ENCODE peak calls at places on chromosome 10, in nine cellular contexts. K is suprapubic skin, E is endothelial cell of umbilical vein, U is esophagus squamous epithelium, B is sigmoid colon, H is breast epithelium, L is IMR-90, I is lower leg skin, D is thyroid gland. R is an unnamed sample.

GRCh38 chr10:108249940-108250339 is 1085.4 kb upstream of the SORCS1 start:
- DNase-seq in K (no peak), E (no peak), U (no peak), B (no peak), H (no peak), L (no peak), I (no peak), D (no peak), R (no peak)

GRCh38 chr10:83459124-83459523 is 680.2 kb upstream of the GHITM start:
- DNase-seq in K (no peak), E (no peak), U (no peak), B (no peak), H (no peak), L (no peak), I (no peak), D (no peak), R (no peak)

GRCh38 chr10:116221053-116221452 is 52.0 kb downstream of the GFRA1 start:
- DNase-seq in K (no peak), E (no peak), U (no peak), B (no peak), H (no peak), L (no peak), I (no peak), D (no peak), R (no peak)

GRCh38 chr10:103854265-103854686 is 1.1 kb downstream of the SH3PXD2A start:
- DNase-seq in K (no peak), E (no peak), U (no peak), B (no peak), H (no peak), L (no peak), I (no peak), D (no peak), R (no peak)

GRCh38 chr10:115082521-115082920 is 10.6 kb upstream of the ATRNL1 start:
- DNase-seq in K (no peak), E (peak), U (no peak), B (no peak), H (no peak), L (no peak), I (no peak), D (no peak), R (no peak)

GRCh38 chr10:60235001-60235400 is 154.7 kb downstream of the ANK3 start:
- DNase-seq in K (no peak), E (peak), U (no peak), B (no peak), H (no peak), L (peak), I (no peak), D (peak), R (no peak)

GRCh38 chr10:125081931-125082330 is 78.4 kb downstream of the CTBP2 start:
- DNase-seq in K (peak), E (no peak), U (no peak), B (peak), H (no peak), L (no peak), I (no peak), D (peak), R (no peak)

GRCh38 chr10:113459672-113460280 is 93.1 kb upstream of the HABP2 start:
- DNase-seq in K (no peak), E (no peak), U (no peak), B (no peak), H (no peak), L (no peak), I (no peak), D (no peak), R (no peak)

GRCh38 chr10:11646450-11646849 is 35.0 kb upstream of the USP6NL start:
- DNase-seq in K (no peak), E (no peak), U (no peak), B (no peak), H (no peak), L (no peak), I (no peak), D (no peak), R (no peak)

GRCh38 chr10:101851411-101852116 is 8.0 kb upstream of the KCNIP2 start:
- DNase-seq in K (no peak), E (no peak), U (no peak), B (no peak), H (no peak), L (peak), I (no peak), D (no peak), R (no peak)

GRCh38 chr10:129059977-129060376 is 407.1 kb upstream of the MGMT start:
- DNase-seq in K (no peak), E (no peak), U (no peak), B (no peak), H (no peak), L (no peak), I (no peak), D (no peak), R (no peak)

GRCh38 chr10:30495687-30496086 is 61.7 kb downstream of the MAP3K8 start:
- DNase-seq in K (no peak), E (no peak), U (no peak), B (no peak), H (no peak), L (peak), I (no peak), D (no peak), R (no peak)

GRCh38 chr10:98470850-98471249 is 24.1 kb upstream of the HPS1 start:
- DNase-seq in K (no peak), E (no peak), U (no peak), B (no peak), H (no peak), L (no peak), I (no peak), D (no peak), R (no peak)
- TF ChIP-seq POLR2A in K (no peak), E (no peak), U (no peak), B (no peak), H (no peak), L (no peak), I (no peak), D (no peak), R (no peak)

DNA sequence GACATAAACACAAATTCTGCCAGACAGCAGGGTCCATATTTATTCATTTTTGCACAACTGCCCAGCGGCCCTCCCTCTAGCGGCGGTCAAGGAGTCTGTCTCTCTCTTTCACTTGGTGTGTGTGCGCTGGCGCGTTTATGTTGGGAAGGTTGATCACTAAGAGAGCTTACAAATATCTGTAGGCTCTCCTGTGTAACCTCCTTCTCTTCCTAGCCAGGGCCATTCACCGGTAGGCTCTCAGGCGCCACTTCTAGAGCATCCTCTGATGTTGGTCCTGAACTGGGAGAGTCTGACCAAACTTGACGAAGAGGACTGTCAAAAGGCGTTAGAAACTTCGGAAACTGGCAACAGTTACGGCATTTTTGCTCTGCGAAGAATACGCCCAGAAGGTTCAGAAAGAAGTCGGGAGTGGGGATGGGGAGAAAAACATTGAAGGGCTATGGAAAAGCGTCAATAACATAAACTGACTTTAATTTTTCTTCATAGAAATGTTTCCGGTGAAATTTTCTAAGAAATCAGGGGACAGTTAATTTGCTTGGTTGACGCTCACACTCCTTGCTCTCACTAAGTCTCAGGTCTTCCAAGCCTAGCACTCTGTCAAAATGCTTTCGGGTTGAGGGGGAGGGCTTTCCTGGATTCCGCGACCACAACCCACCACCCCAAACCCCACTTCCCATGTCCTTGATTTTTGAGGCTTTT is 731.1 kb downstream of the ZWINT start:
- DNase-seq in K (peak), E (peak), U (no peak), B (no peak), H (peak), L (peak), I (no peak), D (peak), R (peak)
- TF ChIP-seq POLR2A in K (no peak), E (no peak), U (no peak), B (no peak), H (no peak), L (no peak), I (no peak), D (no peak), R (no peak)

GRCh38 chr10:70480254-70480861 is 1.8 kb downstream of the PALD1 start:
- DNase-seq in K (no peak), E (no peak), U (no peak), B (no peak), H (no peak), L (no peak), I (no peak), D (no peak), R (no peak)
- TF ChIP-seq POLR2A in K (no peak), E (no peak), U (no peak), B (no peak), H (no peak), L (no peak), I (no peak), D (no peak), R (no peak)

DNA sequence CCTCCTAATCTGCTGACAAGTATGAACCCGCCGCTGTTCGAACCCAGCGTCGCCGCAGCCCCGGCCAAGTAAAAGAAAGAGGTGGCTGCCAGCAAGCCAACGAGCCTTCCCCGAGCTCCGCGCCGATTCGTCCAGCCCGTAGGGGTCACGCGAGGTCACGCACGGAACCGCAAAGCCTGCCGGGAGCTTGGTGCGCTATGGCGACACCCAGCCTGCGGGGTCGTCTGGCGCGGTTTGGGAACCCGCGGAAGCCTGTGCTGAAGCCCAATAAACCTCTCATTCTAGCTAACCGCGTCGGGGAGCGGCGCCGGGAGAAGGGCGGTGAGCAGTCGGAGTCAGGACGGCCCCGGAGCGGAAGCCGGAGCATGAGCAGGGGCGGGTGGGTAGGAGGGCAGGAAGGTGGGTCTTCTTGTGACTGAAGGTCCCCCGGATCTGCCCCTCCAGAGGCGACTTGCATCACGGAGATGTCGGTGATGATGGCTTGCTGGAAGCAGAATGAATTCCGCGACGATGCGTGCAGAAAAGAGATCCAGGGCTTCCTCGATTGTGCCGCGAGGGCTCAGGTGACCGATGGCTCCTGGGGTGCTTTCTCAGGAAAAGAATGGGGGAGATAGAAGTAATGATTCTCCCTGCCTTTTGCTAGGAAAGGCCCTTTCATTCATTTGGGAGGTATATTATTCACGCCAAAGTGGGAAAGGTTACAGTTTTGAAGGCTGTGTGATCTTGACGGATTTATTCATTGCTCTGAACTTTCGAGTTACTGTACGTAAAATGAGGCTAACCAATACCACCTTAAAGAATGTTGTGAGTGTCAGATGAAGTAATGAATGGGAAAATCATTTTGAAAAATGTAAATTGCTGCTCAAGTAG is at the start of gene CHCHD1:
- DNase-seq in K (peak), E (peak), U (peak), B (peak), H (peak), L (peak), I (peak), D (peak), R (peak)
- TF ChIP-seq POLR2A in K (no peak), E (peak), U (no peak), B (peak), H (no peak), L (no peak), I (no peak), D (no peak), R (peak)

GRCh38 chr10:13690281-13690825 is 103.6 kb downstream of the PRPF18 start:
- DNase-seq in K (no peak), E (no peak), U (no peak), B (peak), H (peak), L (no peak), I (no peak), D (no peak), R (peak)

GRCh38 chr10:13698217-13698616 is 111.5 kb downstream of the PRPF18 start:
- DNase-seq in K (no peak), E (no peak), U (no peak), B (no peak), H (no peak), L (no peak), I (no peak), D (no peak), R (no peak)

GRCh38 chr10:13699216-13699615 is 112.5 kb downstream of the PRPF18 start:
- DNase-seq in K (no peak), E (no peak), U (no peak), B (no peak), H (no peak), L (no peak), I (no peak), D (no peak), R (no peak)

GRCh38 chr10:13695588-13695987 is 108.8 kb downstream of the PRPF18 start:
- DNase-seq in K (no peak), E (no peak), U (no peak), B (no peak), H (no peak), L (no peak), I (no peak), D (no peak), R (no peak)

DNA sequence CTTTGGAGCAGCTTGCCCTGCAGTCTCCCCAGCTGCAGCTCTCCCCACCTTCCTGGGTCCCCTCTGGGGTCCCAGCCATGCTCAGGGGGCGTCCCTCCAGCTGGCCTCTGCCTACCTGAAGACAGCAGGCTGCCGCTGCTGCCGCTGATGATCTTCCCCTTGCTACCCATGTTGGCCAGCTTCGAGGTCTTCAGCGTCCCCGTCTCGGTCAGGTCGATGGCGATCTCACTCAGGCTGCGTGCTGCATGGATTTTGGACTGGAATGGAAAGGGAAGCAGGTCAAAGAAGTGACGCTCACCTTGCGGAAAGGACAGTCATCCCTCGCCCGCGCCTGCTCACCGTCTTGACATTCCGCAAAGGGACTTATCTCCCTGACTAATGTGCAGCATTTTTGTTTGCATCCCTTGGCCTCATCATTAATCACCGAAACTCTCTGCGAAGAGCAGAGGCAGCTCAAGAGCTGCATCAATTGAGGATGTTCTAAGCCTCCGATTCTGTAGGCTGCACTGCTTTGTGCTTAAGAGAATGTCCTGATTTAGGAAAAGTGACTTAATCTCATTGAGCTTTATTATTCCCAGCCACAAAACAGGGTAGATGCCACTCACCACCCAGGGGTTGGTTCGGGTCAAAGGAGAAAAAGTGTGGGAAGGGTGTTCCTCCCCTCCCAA is 107.2 kb downstream of the PRPF18 start:
- DNase-seq in K (no peak), E (no peak), U (no peak), B (no peak), H (no peak), L (no peak), I (no peak), D (no peak), R (no peak)
- TF ChIP-seq POLR2A in K (no peak), E (no peak), U (no peak), B (no peak), H (no peak), L (no peak), I (no peak), D (no peak), R (no peak)

GRCh38 chr10:62048919-62049636 is 147.6 kb downstream of the ARID5B start:
- DNase-seq in K (peak), E (peak), U (peak), B (peak), H (peak), L (peak), I (peak), D (peak), R (peak)

GRCh38 chr10:62050627-62050924 is 149.1 kb downstream of the ARID5B start:
- DNase-seq in K (no peak), E (no peak), U (no peak), B (no peak), H (no peak), L (no peak), I (no peak), D (no peak), R (no peak)

GRCh38 chr10:62049815-62050626 is 148.5 kb downstream of the ARID5B start:
- DNase-seq in K (no peak), E (peak), U (no peak), B (no peak), H (no peak), L (no peak), I (no peak), D (no peak), R (no peak)

GRCh38 chr10:62052276-62052675 is 150.8 kb downstream of the ARID5B start:
- DNase-seq in K (no peak), E (no peak), U (no peak), B (no peak), H (no peak), L (no peak), I (no peak), D (no peak), R (no peak)

GRCh38 chr10:62050941-62051433 is 149.5 kb downstream of the ARID5B start:
- DNase-seq in K (peak), E (peak), U (no peak), B (no peak), H (no peak), L (peak), I (peak), D (peak), R (peak)
- TF ChIP-seq POLR2A in K (no peak), E (no peak), U (no peak), B (no peak), H (peak), L (peak), I (no peak), D (no peak), R (no peak)

R was measured in H54.